ENCODE peak calls at places on chromosomes 16 and 17, in ten cellular contexts. N is psoas muscle; U is A549; I is keratinocyte; M is mammary epithelial cell; Y is mesenchymal stem cell; C is IMR-90; Z is CD4-positive, CD25-positive, alpha-beta regulatory T cell; K is cardiac muscle cell; A is ovary. J is an unnamed sample.
A peak's percentile ranks its signal among the peaks of the same experiment; 100 is the strongest.

GRCh38 chr17:27558842-27559505 is 72.0 kb upstream of the LGALS9 start:
- DNase-seq in N (no peak), U (no peak), I (no peak), M (no peak), Y (no peak), C (no peak), Z (no peak), K (no peak), A (no peak), J (no peak)

GRCh38 chr16:29029168-29029994 is 44.5 kb downstream of the LAT start:
- DNase-seq in N (no peak), U (peak; percentile 25), I (no peak), M (peak; percentile 86), Y (peak; percentile 97), C (peak; percentile 98), Z (no peak), K (peak; percentile 4), A (no peak), J (no peak)

GRCh38 chr17:72287586-72287985 is 166.8 kb downstream of the SOX9 start:
- DNase-seq in N (no peak), U (no peak), I (no peak), M (no peak), Y (no peak), C (no peak), Z (no peak), K (no peak), A (no peak), J (no peak)

GRCh38 chr17:50596191-50597037 is 35.9 kb downstream of the CACNA1G start:
- DNase-seq in N (no peak), U (no peak), I (no peak), M (no peak), Y (peak; percentile 39), C (no peak), Z (no peak), K (no peak), A (no peak), J (no peak)

GRCh38 chr17:83010323-83011200 is 68.8 kb upstream of the METRNL start:
- DNase-seq in N (no peak), U (no peak), I (no peak), M (no peak), Y (peak; percentile 52), C (peak; percentile 69), Z (no peak), K (peak; percentile 58), A (no peak), J (no peak)

GRCh38 chr16:81686391-81687182 is 92.5 kb upstream of the PLCG2 start:
- DNase-seq in N (no peak), U (no peak), I (no peak), M (no peak), Y (no peak), C (no peak), Z (no peak), K (no peak), A (no peak), J (no peak)

GRCh38 chr17:57186231-57187019 is 69.9 kb upstream of the MSI2 start:
- DNase-seq in N (no peak), U (no peak), I (no peak), M (no peak), Y (no peak), C (no peak), Z (no peak), K (no peak), A (peak; percentile 34), J (no peak)

GRCh38 chr16:50838165-50838564 is 96.3 kb downstream of the CYLD start:
- DNase-seq in N (no peak), U (no peak), I (no peak), M (peak; percentile 26), Y (no peak), C (no peak), Z (no peak), K (no peak), A (no peak), J (no peak)

GRCh38 chr17:68640601-68641000 is 39.4 kb upstream of the FAM20A start:
- DNase-seq in N (no peak), U (no peak), I (no peak), M (no peak), Y (no peak), C (no peak), Z (no peak), K (no peak), A (no peak), J (no peak)

GRCh38 chr16:72952404-72953301 is 95.3 kb downstream of the ZFHX3 start:
- DNase-seq in N (no peak), U (no peak), I (no peak), M (no peak), Y (peak; percentile 64), C (peak; percentile 89), Z (no peak), K (no peak), A (no peak), J (no peak)

GRCh38 chr17:80092959-80093358 is 8.4 kb upstream of the GAA start:
- DNase-seq in N (peak; percentile 36), U (no peak), I (no peak), M (no peak), Y (no peak), C (no peak), Z (no peak), K (no peak), A (no peak), J (no peak)

GRCh38 chr16:57559075-57559790 is 16.8 kb downstream of the ADGRG5 start:
- DNase-seq in N (no peak), U (no peak), I (no peak), M (no peak), Y (no peak), C (no peak), Z (no peak), K (no peak), A (no peak), J (no peak)

GRCh38 chr16:55853114-55853513 is 20.2 kb upstream of the CES1 start:
- DNase-seq in N (no peak), U (no peak), I (no peak), M (peak; percentile 42), Y (no peak), C (peak; percentile 26), Z (no peak), K (no peak), A (no peak), J (no peak)

GRCh38 chr17:77316191-77316641 is 175.4 kb downstream of the SEC14L1 start:
- DNase-seq in N (peak; percentile 72), U (no peak), I (no peak), M (peak; percentile 35), Y (peak; percentile 91), C (peak; percentile 77), Z (no peak), K (peak; percentile 31), A (peak; percentile 88), J (no peak)

DNA sequence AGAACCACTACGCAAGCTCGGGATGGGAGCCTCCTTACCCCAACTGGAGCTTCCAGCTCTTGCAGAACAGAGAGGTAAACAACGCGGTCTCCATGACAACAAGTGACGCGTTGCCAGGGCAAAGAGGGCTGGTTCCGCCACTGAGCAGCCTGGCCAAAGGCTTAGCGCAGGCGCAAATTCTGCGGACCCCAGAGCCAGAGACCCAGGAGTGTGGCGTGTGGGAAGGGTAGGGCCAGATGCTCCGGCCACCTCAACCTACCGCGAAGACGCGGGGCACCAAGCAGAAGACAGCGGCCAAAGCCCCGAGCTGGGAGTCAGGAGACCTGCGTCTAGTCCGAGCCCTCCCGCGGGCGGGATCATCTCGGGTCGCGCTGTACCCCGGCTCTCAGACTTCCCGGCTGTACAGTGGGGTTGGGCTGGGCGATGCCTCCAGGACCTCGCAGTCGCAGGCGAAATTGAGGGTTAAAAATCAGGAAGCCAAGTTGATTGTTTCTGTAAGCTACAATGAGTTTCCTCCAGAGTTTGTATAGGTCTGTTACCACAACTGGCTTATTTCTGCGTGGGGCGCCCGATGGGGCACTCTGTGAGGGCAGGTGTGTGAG is at the start of gene TEKT1:
- DNase-seq in N (peak; percentile 76), U (peak; percentile 86), I (no peak), M (peak; percentile 76), Y (peak; percentile 89), C (peak; percentile 26), Z (peak; percentile 61), K (peak; percentile 86), A (peak; percentile 11), J (peak; percentile 65)
- H3K4me3 ChIP-seq in N (peak within 1 kb of the TSS; percentile 48), U (peak within 1 kb of the TSS; percentile 47), I (peak within 1 kb of the TSS; percentile 47), M (peak within 1 kb of the TSS; percentile 36), Y (peak within 1 kb of the TSS; percentile 70), C (no peak within 1 kb of the TSS), Z (no peak within 1 kb of the TSS), K (peak within 1 kb of the TSS; percentile 26), A (no peak within 1 kb of the TSS), J (peak within 1 kb of the TSS; percentile 41)

DNA sequence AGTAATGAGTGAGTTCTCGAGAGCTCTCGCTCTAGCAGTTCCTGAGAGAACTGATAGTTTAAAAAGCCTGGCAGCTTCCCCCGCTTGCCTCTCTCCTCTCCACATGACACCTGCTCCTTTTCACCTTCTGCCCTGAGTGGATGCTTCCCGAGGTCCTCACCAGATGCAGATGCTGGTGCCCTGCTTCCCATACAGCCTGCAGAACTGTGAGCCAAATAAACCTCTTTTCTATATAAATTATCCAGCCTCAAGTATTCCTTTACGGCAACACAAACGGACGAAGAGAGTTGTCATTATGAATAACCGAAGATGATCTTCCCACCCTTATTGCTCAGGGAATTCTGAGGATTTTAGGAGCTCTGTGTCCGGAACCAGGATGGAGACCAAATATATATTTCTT is 41.9 kb upstream of the ZCCHC14 start:
- DNase-seq in N (no peak), U (no peak), I (no peak), M (no peak), Y (no peak), C (no peak), Z (no peak), K (no peak), A (no peak), J (no peak)
- H3K9me3 ChIP-seq in N (peaks cover 16% of the 10 kb centered on the region), U (peaks cover 80% of the 10 kb centered on the region), I (no peaks in the 10 kb centered on the region), M (peaks cover 13% of the 10 kb centered on the region), Y (peaks cover 21% of the 10 kb centered on the region), C (peaks cover 20% of the 10 kb centered on the region), Z (peaks cover 3% of the 10 kb centered on the region), K (no peaks in the 10 kb centered on the region), A (no peaks in the 10 kb centered on the region), J (no peaks in the 10 kb centered on the region)

DNA sequence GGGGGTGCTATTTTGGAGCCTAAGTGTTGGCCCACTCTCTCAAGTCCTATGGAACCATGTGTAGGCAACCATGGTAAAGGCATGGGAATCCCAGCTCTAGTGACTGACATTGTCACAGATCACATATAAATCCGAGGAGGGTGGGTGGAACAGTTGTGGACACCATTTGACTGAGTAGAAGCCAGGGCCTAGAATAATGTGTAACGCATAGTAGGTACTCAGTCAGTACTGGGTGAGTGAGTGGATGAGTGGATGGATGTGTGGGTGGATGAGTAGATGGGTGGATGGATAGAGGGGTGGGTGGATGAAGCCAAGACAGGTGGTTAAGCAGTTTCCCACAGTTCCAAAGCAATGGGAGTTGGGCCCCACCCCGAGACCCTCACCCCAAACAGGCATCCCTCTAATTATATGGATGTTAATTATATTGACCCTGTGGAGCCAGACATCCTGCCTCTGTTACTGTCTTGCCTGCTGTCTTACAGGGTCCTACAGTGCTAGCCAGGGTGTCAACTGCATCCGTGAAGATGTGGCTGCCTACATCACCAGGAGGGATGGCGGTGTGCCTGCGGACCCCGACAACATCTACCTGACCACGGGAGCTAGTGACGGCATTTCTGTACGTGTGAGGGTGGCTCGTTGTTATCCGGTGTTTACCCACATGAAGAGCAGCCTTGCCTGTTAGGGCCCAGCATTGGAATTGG is 22.3 kb downstream of the GPT2 start:
- DNase-seq in N (no peak), U (no peak), I (no peak), M (no peak), Y (no peak), C (no peak), Z (no peak), K (no peak), A (no peak), J (no peak)
- H3K27ac ChIP-seq in N (no peak overlapping the region), U (no peak overlapping the region), I (no peak overlapping the region), M (no peak overlapping the region), Y (no peak overlapping the region), C (no peak overlapping the region), Z (no peak overlapping the region), K (no peak overlapping the region), A (no peak overlapping the region), J (no peak overlapping the region)

GRCh38 chr16:86500708-86501510 is 9.4 kb upstream of the FOXF1 start:
- DNase-seq in N (no peak), U (no peak), I (no peak), M (no peak), Y (no peak), C (no peak), Z (no peak), K (no peak), A (no peak), J (no peak)
- H3K4me3 ChIP-seq in N (no peak overlapping the region), U (no peak overlapping the region), I (no peak overlapping the region), M (no peak overlapping the region), Y (no peak overlapping the region), C (no peak overlapping the region), Z (no peak overlapping the region), K (no peak overlapping the region), A (no peak overlapping the region), J (no peak overlapping the region)